ENCODE peak calls at places on chromosomes 16 and 17, in four cellular contexts. X is HCT116, Z is H1, L is K562. V is an unnamed sample.

GRCh38 chr17:42387221-42387657 is 1.0 kb downstream of the STAT3 start:
- DNase-seq in X (no peak), Z (no peak), L (peak; percentile 27), V (no peak)

GRCh38 chr16:83826146-83826913 is 18.6 kb downstream of the HSBP1 start:
- DNase-seq in X (peak; percentile 64), Z (no peak), L (peak; percentile 89), V (no peak)

GRCh38 chr16:50305441-50306061 is 39.2 kb downstream of the ADCY7 start:
- DNase-seq in X (no peak), Z (no peak), L (no peak), V (no peak)

GRCh38 chr17:65684631-65685030 is 123.2 kb upstream of the AXIN2 start:
- DNase-seq in X (no peak), Z (no peak), L (no peak), V (no peak)

GRCh38 chr17:77076046-77076882 is 64.5 kb upstream of the SEC14L1 start:
- DNase-seq in X (no peak), Z (no peak), L (no peak), V (no peak)

GRCh38 chr16:57012353-57012752 is 23.0 kb downstream of the NLRC5 start:
- DNase-seq in X (no peak), Z (no peak), L (no peak), V (no peak)

GRCh38 chr17:71760062-71760720 is 360.6 kb upstream of the SOX9 start:
- DNase-seq in X (no peak), Z (no peak), L (no peak), V (no peak)

GRCh38 chr17:78227455-78227916 is 3.9 kb upstream of the TMEM235 start:
- DNase-seq in X (no peak), Z (no peak), L (no peak), V (no peak)

GRCh38 chr17:45838751-45839150 is 5.9 kb upstream of the SPPL2C start:
- DNase-seq in X (no peak), Z (no peak), L (no peak), V (no peak)

GRCh38 chr16:79601978-79602609 is 1.6 kb upstream of the MAF start:
- DNase-seq in X (no peak), Z (peak; percentile 54), L (peak; percentile 64), V (peak; percentile 13)

GRCh38 chr17:40922239-40922638 is 15.2 kb downstream of the KRT23 start:
- DNase-seq in X (no peak), Z (no peak), L (no peak), V (no peak)

GRCh38 chr17:74185786-74186185 is 17.7 kb upstream of the RPL38 start:
- DNase-seq in X (no peak), Z (no peak), L (no peak), V (no peak)

GRCh38 chr17:67448449-67448848 is 71.4 kb downstream of the PITPNC1 start:
- DNase-seq in X (no peak), Z (no peak), L (no peak), V (no peak)

GRCh38 chr16:4796982-4797804 is 2.0 kb downstream of the SMIM22 start:
- DNase-seq in X (no peak), Z (no peak), L (no peak), V (no peak)

GRCh38 chr16:54926166-54926838 is 4.4 kb upstream of the IRX5 start:
- DNase-seq in X (no peak), Z (no peak), L (no peak), V (no peak)

GRCh38 chr16:57132470-57132869 is 40.1 kb downstream of the CPNE2 start:
- DNase-seq in X (no peak), Z (no peak), L (no peak), V (no peak)

GRCh38 chr16:67425046-67425445 is 5.9 kb upstream of the HSD11B2 start:
- DNase-seq in X (no peak), Z (no peak), L (no peak), V (no peak)

GRCh38 chr16:55760665-55761035 is 72.2 kb downstream of the CES1 start:
- DNase-seq in X (no peak), Z (no peak), L (no peak), V (no peak)

GRCh38 chr17:7922499-7923289 is 6.6 kb upstream of the RNF227 start:
- DNase-seq in X (no peak), Z (no peak), L (no peak), V (no peak)

GRCh38 chr17:17416400-17417360 is 60.1 kb upstream of the MED9 start:
- DNase-seq in X (no peak), Z (no peak), L (peak; percentile 12), V (no peak)

GRCh38 chr17:74457146-74457819 is 9.2 kb upstream of the CD300A start:
- DNase-seq in X (peak; percentile 63), Z (no peak), L (peak; percentile 72), V (no peak)

GRCh38 chr16:81523387-81524115 is 78.9 kb downstream of the CMIP start:
- DNase-seq in X (peak; percentile 90), Z (no peak), L (no peak), V (no peak)

GRCh38 chr16:75305364-75306101 is 54.1 kb upstream of the BCAR1 start:
- DNase-seq in X (peak; percentile 100), Z (no peak), L (peak; percentile 80), V (peak; percentile 71)

GRCh38 chr17:46782250-46782953 is 36.1 kb downstream of the WNT3 start:
- DNase-seq in X (no peak), Z (no peak), L (peak; percentile 84), V (no peak)

GRCh38 chr16:10168258-10168657 is 14.0 kb downstream of the GRIN2A start:
- DNase-seq in X (no peak), Z (no peak), L (no peak), V (no peak)

GRCh38 chr17:61314368-61315078 is 85.1 kb upstream of the TBX2 start:
- DNase-seq in X (no peak), Z (no peak), L (no peak), V (no peak)

GRCh38 chr17:45307290-45308015 is 9.4 kb downstream of the MAP3K14 start:
- DNase-seq in X (no peak), Z (no peak), L (no peak), V (peak; percentile 90)

GRCh38 chr17:27669136-27669535 is 38.1 kb downstream of the LGALS9 start:
- DNase-seq in X (no peak), Z (no peak), L (no peak), V (no peak)

GRCh38 chr16:81261049-81261648 is 22.7 kb downstream of the BCO1 start:
- DNase-seq in X (peak; percentile 29), Z (no peak), L (peak; percentile 62), V (no peak)

GRCh38 chr17:60601443-60602384 is 1.7 kb downstream of the PPM1D start:
- DNase-seq in X (peak; percentile 60), Z (no peak), L (peak; percentile 78), V (peak; percentile 40)

GRCh38 chr17:50076591-50077235 is 18.4 kb upstream of the PDK2 start:
- DNase-seq in X (no peak), Z (no peak), L (no peak), V (no peak)

GRCh38 chr16:68406458-68407041 is 41.8 kb downstream of the SMPD3 start:
- DNase-seq in X (no peak), Z (no peak), L (no peak), V (no peak)

GRCh38 chr17:81119223-81120148 is 45.8 kb upstream of the PVALEF start:
- DNase-seq in X (peak; percentile 99), Z (peak; percentile 82), L (peak; percentile 99), V (peak; percentile 32)

GRCh38 chr16:65032397-65032796 is 89.5 kb downstream of the CDH11 start:
- DNase-seq in X (no peak), Z (no peak), L (no peak), V (no peak)

GRCh38 chr17:4230142-4230541 is 33.6 kb downstream of the ANKFY1 start:
- DNase-seq in X (peak; percentile 31), Z (no peak), L (no peak), V (no peak)

GRCh38 chr16:1548234-1548633 is 14.8 kb downstream of the TMEM204 start:
- DNase-seq in X (no peak), Z (no peak), L (no peak), V (no peak)

GRCh38 chr16:1546430-1546829 is 13.0 kb downstream of the TMEM204 start:
- DNase-seq in X (no peak), Z (no peak), L (no peak), V (no peak)

GRCh38 chr16:1543085-1543896 is 9.8 kb downstream of the TMEM204 start:
- DNase-seq in X (peak; percentile 31), Z (no peak), L (peak; percentile 84), V (peak; percentile 20)

GRCh38 chr16:1542533-1542932 is 9.1 kb downstream of the TMEM204 start:
- DNase-seq in X (no peak), Z (no peak), L (no peak), V (no peak)

GRCh38 chr16:1545044-1545736 is 11.7 kb downstream of the TMEM204 start:
- DNase-seq in X (no peak), Z (no peak), L (no peak), V (no peak)
- TF ChIP-seq EGR1 in X (no peak), Z (no peak), L (no peak), V (no peak)

GRCh38 chr17:57405486-57406072 is 149.3 kb downstream of the MSI2 start:
- DNase-seq in X (no peak), Z (no peak), L (no peak), V (no peak)

GRCh38 chr17:57408064-57408811 is 151.9 kb downstream of the MSI2 start:
- DNase-seq in X (no peak), Z (no peak), L (no peak), V (peak; percentile 46)

GRCh38 chr17:57406131-57406980 is 150.0 kb downstream of the MSI2 start:
- DNase-seq in X (no peak), Z (no peak), L (peak; percentile 27), V (no peak)

GRCh38 chr17:57406981-57407286 is 150.6 kb downstream of the MSI2 start:
- DNase-seq in X (no peak), Z (no peak), L (no peak), V (no peak)

GRCh38 chr17:57407287-57408063 is 151.2 kb downstream of the MSI2 start:
- DNase-seq in X (no peak), Z (no peak), L (no peak), V (no peak)
- TF ChIP-seq EGR1 in X (no peak), Z (no peak), L (no peak), V (no peak)

DNA sequence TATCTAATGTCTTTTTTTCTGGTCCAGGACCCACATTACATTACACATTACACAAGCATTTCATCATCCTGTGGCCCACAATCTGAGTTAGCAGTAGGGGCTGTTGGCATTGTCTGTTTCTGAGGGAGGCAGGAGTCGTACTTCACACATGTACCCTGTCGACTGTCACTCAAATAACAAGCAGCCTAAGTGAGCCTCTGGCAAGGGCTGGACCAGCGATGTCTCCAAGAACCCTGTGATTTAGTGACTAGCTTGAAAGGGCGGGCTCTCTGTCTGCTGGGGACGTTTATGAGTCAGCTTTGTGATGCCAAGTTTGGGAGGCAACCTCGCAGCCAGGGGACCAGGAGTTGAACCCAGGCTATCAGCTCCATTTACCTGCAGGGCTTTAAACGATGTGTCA is 251.4 kb downstream of the HS3ST3B1 start:
- DNase-seq in X (no peak), Z (no peak), L (no peak), V (no peak)
- TF ChIP-seq EGR1 in X (no peak), Z (no peak), L (no peak), V (no peak)

DNA sequence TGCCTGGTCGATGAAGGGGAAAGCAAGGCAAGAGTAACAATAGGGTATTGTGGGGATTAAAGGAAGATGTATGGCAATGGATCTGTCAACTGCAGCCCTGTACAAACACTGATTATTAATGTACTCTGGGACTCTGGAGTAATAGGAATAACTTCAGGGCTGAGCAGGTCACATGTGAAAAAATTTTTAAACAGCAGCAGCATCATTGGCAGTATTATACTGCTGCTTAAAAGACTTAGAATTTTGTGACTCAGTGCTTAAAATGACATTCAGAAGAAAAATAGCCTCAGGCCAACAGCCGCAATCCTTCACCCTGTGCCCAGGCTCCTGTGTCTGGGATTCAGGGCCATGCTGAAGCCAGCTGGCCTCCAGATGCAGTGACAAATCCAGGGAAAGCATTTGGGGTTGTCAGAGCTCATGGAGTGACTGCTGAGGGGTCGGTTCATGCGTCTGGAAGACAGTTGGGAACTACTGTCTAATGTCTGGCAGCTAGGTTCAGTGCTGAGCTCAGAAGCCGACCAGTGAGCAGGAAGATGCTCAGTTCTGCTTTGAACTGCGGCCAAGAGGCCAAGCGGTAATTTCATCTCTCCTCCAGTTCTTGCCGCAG is 22.2 kb downstream of the TEX2 start:
- DNase-seq in X (no peak), Z (no peak), L (no peak), V (no peak)
- TF ChIP-seq EGR1 in X (no peak), Z (no peak), L (no peak), V (no peak)

V was measured in GM12878.